ENCODE peak calls at places on chromosomes 12 and 14, in five cellular contexts. S, O, J, P and M are unnamed samples.

GRCh38 chr12:99771659-99772058 is 124.1 kb downstream of the GARIN6 start:
- DNase-seq in S (no peak), O (no peak), J (no peak), P (no peak), M (no peak)

GRCh38 chr14:71355324-71356201 is 448.3 kb downstream of the PCNX1 start:
- DNase-seq in S (no peak), O (no peak), J (no peak), P (no peak), M (no peak)

GRCh38 chr14:61337893-61338292 is 16.5 kb downstream of the PRKCH start:
- DNase-seq in S (no peak), O (no peak), J (no peak), P (no peak), M (no peak)

GRCh38 chr14:32657081-32657480 is 281.6 kb upstream of the NPAS3 start:
- DNase-seq in S (no peak), O (peak), J (no peak), P (peak), M (no peak)

GRCh38 chr12:45415393-45415817 is 199.5 kb downstream of the ANO6 start:
- DNase-seq in S (no peak), O (peak), J (no peak), P (peak), M (no peak)

GRCh38 chr12:113422929-113423669 is 919 bp downstream of the SDSL start:
- DNase-seq in S (no peak), O (peak), J (no peak), P (no peak), M (no peak)

GRCh38 chr12:1527789-1528188 is 66.6 kb downstream of the FBXL14 start:
- DNase-seq in S (no peak), O (peak), J (no peak), P (no peak), M (no peak)

GRCh38 chr14:91299483-91300115 is 55.1 kb upstream of the GPR68 start:
- DNase-seq in S (no peak), O (no peak), J (no peak), P (no peak), M (no peak)

GRCh38 chr12:85191-85666 is 18.7 kb downstream of the IQSEC3 start:
- DNase-seq in S (peak), O (no peak), J (no peak), P (no peak), M (no peak)

GRCh38 chr14:63853831-63854293 is 1.1 kb downstream of the SYNE2 start:
- DNase-seq in S (no peak), O (peak), J (no peak), P (peak), M (peak)

GRCh38 chr12:58927112-58927511 is 6.8 kb upstream of the LRIG3 start:
- DNase-seq in S (no peak), O (no peak), J (no peak), P (no peak), M (no peak)

GRCh38 chr14:78448483-78449094 is 278.4 kb downstream of the NRXN3 start:
- DNase-seq in S (peak), O (peak), J (peak), P (no peak), M (peak)

GRCh38 chr14:37778135-37778943 is 182.9 kb downstream of the TTC6 start:
- DNase-seq in S (no peak), O (no peak), J (no peak), P (no peak), M (no peak)

GRCh38 chr12:115343601-115344000 is 659.6 kb upstream of the TBX3 start:
- DNase-seq in S (no peak), O (no peak), J (no peak), P (no peak), M (no peak)

GRCh38 chr12:26800858-26801257 is 32.1 kb downstream of the ITPR2 start:
- DNase-seq in S (no peak), O (no peak), J (no peak), P (no peak), M (no peak)
- H2BK12ac ChIP-seq in S (no peak), O (peak), J (no peak), P (no peak), M (no peak)

GRCh38 chr14:75022655-75023054 is 19.9 kb downstream of the EIF2B2 start:
- DNase-seq in S (peak), O (peak), J (no peak), P (no peak), M (no peak)
- H2BK12ac ChIP-seq in S (no peak), O (no peak), J (no peak), P (no peak), M (no peak)

GRCh38 chr14:64946310-64947045 is 3.9 kb upstream of the GPX2 start:
- DNase-seq in S (no peak), O (no peak), J (no peak), P (no peak), M (no peak)

GRCh38 chr14:64950889-64951288 is 8.3 kb upstream of the GPX2 start:
- DNase-seq in S (no peak), O (no peak), J (no peak), P (no peak), M (no peak)

GRCh38 chr14:64951291-64951690 is 8.7 kb upstream of the GPX2 start:
- DNase-seq in S (no peak), O (no peak), J (no peak), P (no peak), M (no peak)

GRCh38 chr14:64947710-64948611 is 5.4 kb upstream of the GPX2 start:
- DNase-seq in S (no peak), O (no peak), J (no peak), P (no peak), M (no peak)

DNA sequence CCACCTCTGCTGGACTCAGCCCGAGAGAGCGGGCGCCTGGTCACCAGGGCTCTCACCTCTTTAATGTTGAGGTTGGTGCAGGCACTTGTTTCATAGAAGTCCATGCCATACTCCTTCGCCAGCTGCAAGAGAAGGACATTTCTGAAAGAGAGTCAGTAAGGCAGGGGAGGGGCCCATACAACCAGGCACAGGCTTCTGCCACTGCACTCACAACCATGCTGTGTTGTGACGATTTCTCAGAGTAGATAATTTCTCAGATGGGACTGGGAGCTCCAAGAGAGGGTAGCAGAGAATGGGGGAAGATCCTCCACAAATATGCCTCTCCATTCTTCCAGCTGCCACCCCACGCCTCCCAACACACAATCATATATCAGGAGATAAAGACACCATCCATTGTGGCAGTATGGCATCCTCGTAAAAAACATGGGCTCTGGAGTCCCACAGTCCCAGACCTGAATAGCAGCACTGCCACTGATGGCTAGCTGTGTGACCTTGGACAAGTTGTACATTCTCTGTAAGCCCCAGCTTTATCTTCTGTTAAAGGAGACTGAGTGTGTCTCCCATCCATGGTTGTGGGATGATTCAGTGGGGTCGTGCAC is 6.2 kb upstream of the GPX2 start:
- DNase-seq in S (no peak), O (no peak), J (no peak), P (no peak), M (no peak)
- H2BK12ac ChIP-seq in S (no peak), O (no peak), J (no peak), P (no peak), M (no peak)

GRCh38 chr14:101225729-101226152 is 322.2 kb upstream of the RTL1 start:
- DNase-seq in S (no peak), O (no peak), J (peak), P (no peak), M (no peak)

GRCh38 chr14:101224356-101225115 is 321.0 kb upstream of the RTL1 start:
- DNase-seq in S (peak), O (no peak), J (peak), P (no peak), M (no peak)

GRCh38 chr14:101226265-101226602 is 322.7 kb upstream of the RTL1 start:
- DNase-seq in S (no peak), O (no peak), J (peak), P (no peak), M (no peak)

GRCh38 chr14:101223561-101224162 is 320.1 kb upstream of the RTL1 start:
- DNase-seq in S (no peak), O (no peak), J (no peak), P (no peak), M (no peak)

GRCh38 chr14:101225116-101225728 is 321.7 kb upstream of the RTL1 start:
- DNase-seq in S (peak), O (no peak), J (no peak), P (no peak), M (no peak)
- H2BK12ac ChIP-seq in S (no peak), O (no peak), J (peak), P (no peak), M (peak)

DNA sequence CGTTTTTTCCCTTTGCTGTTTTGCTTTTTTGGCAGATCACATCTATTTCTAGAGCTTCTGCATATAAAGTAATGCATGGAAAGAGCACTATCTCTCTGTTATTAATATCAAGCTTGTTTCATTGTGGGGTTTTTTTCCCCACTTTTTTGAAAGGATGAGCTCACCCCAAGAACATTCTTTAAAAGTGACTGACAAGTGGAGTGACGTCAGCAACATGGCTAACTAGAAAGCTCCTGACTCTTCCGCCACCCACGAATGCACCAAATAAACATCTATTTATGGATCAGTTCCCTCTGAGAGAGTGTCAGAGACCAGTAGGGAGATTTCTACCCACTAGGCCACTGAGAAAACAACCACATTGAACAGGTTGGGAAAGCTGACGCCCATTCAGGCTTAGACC is 445.4 kb downstream of the GALC start:
- DNase-seq in S (no peak), O (peak), J (no peak), P (no peak), M (no peak)
- H2BK12ac ChIP-seq in S (no peak), O (no peak), J (no peak), P (no peak), M (no peak)

GRCh38 chr12:80213871-80214270 is 114.5 kb downstream of the OTOGL start:
- DNase-seq in S (no peak), O (no peak), J (no peak), P (peak), M (no peak)
- H2BK12ac ChIP-seq in S (no peak), O (no peak), J (no peak), P (no peak), M (no peak)

DNA sequence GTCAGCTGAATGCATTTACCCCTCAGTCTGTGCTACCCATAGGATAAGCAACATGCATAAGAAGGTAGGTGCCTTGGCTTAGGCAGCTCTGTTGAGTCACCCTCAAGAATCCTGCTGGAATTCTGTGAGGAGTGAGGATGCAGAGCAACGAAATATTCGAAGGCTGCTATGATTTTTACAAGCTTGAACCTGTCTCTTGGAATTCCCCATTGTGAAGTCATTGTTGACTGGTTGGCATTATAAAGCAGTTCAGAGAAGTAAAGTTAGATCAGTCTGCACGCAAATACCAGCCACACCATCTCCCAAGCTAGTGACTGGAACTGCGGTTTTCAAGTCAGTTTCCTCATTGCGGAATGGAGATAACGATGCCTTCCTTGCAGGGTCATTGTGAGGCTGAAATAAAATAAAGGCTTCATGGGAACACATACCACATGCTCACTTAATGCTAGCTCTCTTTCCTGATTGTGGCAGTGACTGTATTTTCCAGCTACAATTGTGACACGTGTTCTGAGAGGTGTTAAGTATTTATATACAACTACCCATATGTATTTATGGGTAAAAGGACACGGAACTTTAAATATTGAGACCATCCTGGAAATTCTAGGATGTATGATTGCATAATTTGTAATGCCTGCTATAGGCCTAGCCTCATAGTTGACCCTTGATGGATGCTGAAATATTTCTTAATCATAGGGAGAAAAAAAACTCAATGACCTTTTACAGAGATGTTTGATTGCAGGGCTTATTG is 96.7 kb downstream of the ETV6 start:
- DNase-seq in S (no peak), O (peak), J (no peak), P (peak), M (no peak)
- H2BK12ac ChIP-seq in S (no peak), O (no peak), J (no peak), P (no peak), M (no peak)

DNA sequence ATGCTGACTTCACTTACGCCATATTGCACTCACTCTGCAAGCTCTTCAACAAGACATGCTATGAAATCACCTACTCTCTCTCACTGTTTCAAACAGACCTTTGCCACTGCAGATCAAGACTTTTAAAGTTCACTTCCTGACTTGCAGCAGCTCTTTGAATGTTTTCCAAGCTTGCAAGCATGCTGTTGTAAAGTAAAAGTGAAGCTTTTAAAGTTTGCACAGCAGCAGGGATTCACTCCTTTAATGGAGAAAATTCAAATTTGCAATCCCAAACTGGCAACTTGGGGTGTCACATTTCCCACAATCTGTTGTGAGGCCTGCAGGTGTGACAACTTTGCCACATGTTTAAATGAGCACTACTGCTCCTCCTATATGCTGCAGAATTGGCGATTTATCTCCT is 270.9 kb downstream of the ALX1 start:
- DNase-seq in S (peak), O (no peak), J (no peak), P (no peak), M (no peak)
- H2BK12ac ChIP-seq in S (no peak), O (no peak), J (no peak), P (no peak), M (no peak)